ENCODE peak calls at places on chromosomes 1 and 21, in five cellular contexts. E, L, S, H and U are unnamed samples.

GRCh38 chr1:221725683-221726330 is 16.1 kb downstream of the DUSP10 start:
- DNase-seq in E (no peak), L (no peak), S (no peak), H (no peak), U (no peak)

GRCh38 chr1:168627370-168627769 is 51.0 kb downstream of the XCL1 start:
- DNase-seq in E (no peak), L (no peak), S (no peak), H (no peak), U (no peak)

GRCh38 chr1:178300350-178300699 is 196.4 kb downstream of the CLEC20A start:
- DNase-seq in E (no peak), L (no peak), S (no peak), H (no peak), U (no peak)

GRCh38 chr1:43267818-43268425 is 1.9 kb upstream of the TMEM125 start:
- DNase-seq in E (peak), L (no peak), S (no peak), H (no peak), U (no peak)

GRCh38 chr1:175978476-175978875 is 228.6 kb downstream of the COP1 start:
- DNase-seq in E (no peak), L (no peak), S (no peak), H (no peak), U (no peak)

GRCh38 chr1:79448426-79448825 is 441.9 kb upstream of the ADGRL4 start:
- DNase-seq in E (no peak), L (no peak), S (no peak), H (no peak), U (no peak)

GRCh38 chr1:18146886-18147285 is 39.3 kb downstream of the IGSF21 start:
- DNase-seq in E (no peak), L (no peak), S (no peak), H (no peak), U (no peak)

GRCh38 chr1:229694053-229694693 is 68.1 kb downstream of the URB2 start:
- DNase-seq in E (no peak), L (peak), S (peak), H (peak), U (no peak)

GRCh38 chr1:113166473-113166872 is 93.5 kb downstream of the LRIG2 start:
- DNase-seq in E (no peak), L (no peak), S (no peak), H (no peak), U (no peak)

GRCh38 chr1:201405484-201405831 is 6.3 kb upstream of the LAD1 start:
- DNase-seq in E (no peak), L (no peak), S (no peak), H (no peak), U (no peak)

GRCh38 chr1:154423303-154423987 is 18.3 kb downstream of the IL6R start:
- DNase-seq in E (no peak), L (no peak), S (no peak), H (no peak), U (no peak)

GRCh38 chr1:147225193-147225730 is at the start of gene FMO5:
- DNase-seq in E (peak), L (peak), S (peak), H (peak), U (no peak)

GRCh38 chr1:119047040-119047438 is 58.9 kb upstream of the TBX15 start:
- DNase-seq in E (no peak), L (no peak), S (no peak), H (no peak), U (no peak)

GRCh38 chr1:69982992-69983391 is 222.4 kb downstream of the LRRC40 start:
- DNase-seq in E (no peak), L (no peak), S (no peak), H (no peak), U (no peak)

GRCh38 chr1:201614262-201615015 is 75.5 kb downstream of the NAV1 start:
- DNase-seq in E (no peak), L (peak), S (no peak), H (peak), U (peak)

GRCh38 chr21:16218682-16219343 is 489.0 kb downstream of the USP25 start:
- DNase-seq in E (no peak), L (no peak), S (no peak), H (no peak), U (no peak)

GRCh38 chr1:153728305-153729066 is 636 bp downstream of the INTS3 start:
- DNase-seq in E (peak), L (peak), S (peak), H (peak), U (no peak)

GRCh38 chr1:169078163-169078883 is 28.2 kb upstream of the ATP1B1 start:
- DNase-seq in E (no peak), L (no peak), S (no peak), H (no peak), U (no peak)

GRCh38 chr21:36183144-36183795 is 26.6 kb downstream of the DOP1B start:
- DNase-seq in E (no peak), L (no peak), S (no peak), H (no peak), U (no peak)

GRCh38 chr1:7026188-7026587 is 240.9 kb downstream of the CAMTA1 start:
- DNase-seq in E (no peak), L (no peak), S (no peak), H (no peak), U (no peak)

GRCh38 chr1:101200513-101200912 is 36.3 kb upstream of the S1PR1 start:
- DNase-seq in E (no peak), L (no peak), S (no peak), H (no peak), U (no peak)

GRCh38 chr1:4668738-4669700 is 14.6 kb downstream of the AJAP1 start:
- DNase-seq in E (no peak), L (no peak), S (no peak), H (no peak), U (no peak)

GRCh38 chr21:28538987-28539622 is 453.6 kb downstream of the LTN1 start:
- DNase-seq in E (no peak), L (no peak), S (no peak), H (no peak), U (no peak)

GRCh38 chr1:229981736-229982135 is 85.3 kb upstream of the GALNT2 start:
- DNase-seq in E (no peak), L (no peak), S (no peak), H (no peak), U (no peak)

GRCh38 chr21:36113647-36114428 is 21.0 kb upstream of the CBR3 start:
- DNase-seq in E (no peak), L (no peak), S (no peak), H (no peak), U (no peak)

GRCh38 chr1:206074839-206075238 is 21.9 kb downstream of the RHEX start:
- DNase-seq in E (no peak), L (no peak), S (no peak), H (no peak), U (no peak)
- TF ChIP-seq CTCF in E (no peak), L (no peak), S (peak), H (no peak), U (peak)

DNA sequence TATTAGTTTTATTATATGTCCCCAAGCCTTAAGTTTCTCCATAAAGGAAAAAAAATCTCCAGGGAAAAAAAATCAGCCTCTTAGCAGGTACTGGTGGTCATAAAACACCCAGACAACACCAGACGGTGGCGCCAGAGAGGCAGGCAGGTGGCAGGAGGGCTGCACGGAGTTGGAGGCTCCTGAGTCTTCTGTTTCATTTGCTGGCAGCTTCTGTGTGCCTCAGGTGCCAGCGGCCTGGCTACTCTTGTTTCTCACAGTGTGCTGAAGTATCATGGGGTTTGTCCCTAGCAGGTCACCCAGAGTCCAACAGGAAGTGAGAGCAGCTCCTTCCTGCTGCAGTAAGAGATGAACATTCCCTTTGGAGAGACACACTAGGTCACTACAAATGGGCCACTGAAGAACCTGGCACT is 123.3 kb upstream of the GADD45A start:
- DNase-seq in E (peak), L (peak), S (peak), H (peak), U (peak)
- TF ChIP-seq CTCF in E (no peak), L (peak), S (peak), H (peak), U (peak)

GRCh38 chr1:234692961-234693360 is 83.0 kb upstream of the IRF2BP2 start:
- DNase-seq in E (no peak), L (no peak), S (no peak), H (no peak), U (no peak)

GRCh38 chr1:234687011-234687410 is 77.0 kb upstream of the IRF2BP2 start:
- DNase-seq in E (no peak), L (no peak), S (no peak), H (no peak), U (no peak)

GRCh38 chr1:234689236-234689635 is 79.3 kb upstream of the IRF2BP2 start:
- DNase-seq in E (no peak), L (no peak), S (no peak), H (no peak), U (no peak)

GRCh38 chr1:234694661-234695060 is 84.7 kb upstream of the IRF2BP2 start:
- DNase-seq in E (no peak), L (no peak), S (no peak), H (no peak), U (no peak)

DNA sequence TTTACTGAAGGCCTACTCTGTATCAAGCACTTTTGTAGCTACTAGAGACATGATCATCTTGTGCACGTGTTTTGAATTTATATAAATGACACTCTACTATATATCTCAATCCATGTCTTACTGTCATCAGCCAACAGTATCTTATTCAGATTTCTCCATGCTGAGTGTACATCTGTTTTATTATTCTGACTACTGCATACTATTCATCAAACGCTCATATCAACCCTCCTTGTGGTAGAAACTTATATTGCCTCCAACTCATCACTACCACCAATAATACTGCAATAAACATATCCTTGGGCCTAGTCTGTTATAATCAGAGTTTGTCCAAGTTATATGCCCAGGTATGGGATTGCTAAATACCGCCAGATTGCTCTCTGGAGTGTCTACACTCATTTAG is 81.6 kb upstream of the IRF2BP2 start:
- DNase-seq in E (no peak), L (no peak), S (peak), H (no peak), U (no peak)
- TF ChIP-seq CTCF in E (no peak), L (peak), S (peak), H (no peak), U (peak)

DNA sequence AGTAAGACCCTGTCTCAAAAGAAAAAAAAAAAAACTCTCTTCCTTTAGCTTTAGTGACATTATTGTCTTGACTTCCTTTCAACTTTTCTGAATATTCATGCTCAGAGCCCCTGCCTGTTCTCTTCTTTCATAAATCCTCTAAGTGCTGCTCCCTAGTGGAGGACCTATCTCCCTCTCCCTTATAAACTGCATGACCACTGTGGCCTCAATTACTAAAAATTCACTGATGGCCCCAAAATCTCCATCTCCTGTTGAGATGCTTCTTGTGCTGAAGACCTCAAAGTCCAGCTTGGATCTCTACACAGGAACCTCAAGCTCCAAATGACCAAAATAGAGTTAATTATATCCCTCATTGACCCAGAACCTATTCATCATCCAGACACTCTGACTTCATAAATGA is 7.8 kb downstream of the ITLN1 start:
- DNase-seq in E (no peak), L (no peak), S (peak), H (no peak), U (no peak)
- TF ChIP-seq CTCF in E (no peak), L (peak), S (peak), H (no peak), U (peak)

GRCh38 chr1:156026588-156026987 is 5.8 kb upstream of the SSR2 start:
- DNase-seq in E (no peak), L (no peak), S (no peak), H (no peak), U (no peak)

GRCh38 chr1:156020293-156021086 is at the start of gene SSR2:
- DNase-seq in E (peak), L (peak), S (peak), H (peak), U (peak)

GRCh38 chr1:156021954-156022353 is 1.2 kb upstream of the SSR2 start:
- DNase-seq in E (no peak), L (no peak), S (no peak), H (no peak), U (no peak)

GRCh38 chr1:156021087-156021416 is 301 bp upstream of the SSR2 start:
- DNase-seq in E (no peak), L (no peak), S (no peak), H (no peak), U (no peak)

DNA sequence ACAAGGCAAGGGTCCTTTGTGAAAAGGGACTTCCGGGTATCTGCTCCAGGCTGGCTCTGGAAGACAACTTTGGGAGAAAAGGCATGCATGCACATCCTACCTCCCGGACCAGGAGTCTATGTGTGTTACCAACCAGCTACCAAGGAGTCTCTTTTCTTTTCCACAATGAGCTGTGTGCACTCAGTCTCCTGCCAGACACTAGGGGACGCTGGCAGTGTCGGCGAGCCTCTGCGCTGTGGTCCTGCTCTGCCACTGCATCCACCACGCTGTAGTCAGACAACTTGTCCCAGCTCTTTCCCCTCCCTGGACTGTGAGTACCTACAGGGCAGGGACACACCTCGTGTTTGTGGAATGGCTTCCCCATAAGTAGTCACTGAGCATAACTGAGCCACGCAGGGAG is 5.1 kb upstream of the SSR2 start:
- DNase-seq in E (no peak), L (no peak), S (peak), H (peak), U (no peak)
- TF ChIP-seq CTCF in E (no peak), L (peak), S (peak), H (peak), U (peak)

DNA sequence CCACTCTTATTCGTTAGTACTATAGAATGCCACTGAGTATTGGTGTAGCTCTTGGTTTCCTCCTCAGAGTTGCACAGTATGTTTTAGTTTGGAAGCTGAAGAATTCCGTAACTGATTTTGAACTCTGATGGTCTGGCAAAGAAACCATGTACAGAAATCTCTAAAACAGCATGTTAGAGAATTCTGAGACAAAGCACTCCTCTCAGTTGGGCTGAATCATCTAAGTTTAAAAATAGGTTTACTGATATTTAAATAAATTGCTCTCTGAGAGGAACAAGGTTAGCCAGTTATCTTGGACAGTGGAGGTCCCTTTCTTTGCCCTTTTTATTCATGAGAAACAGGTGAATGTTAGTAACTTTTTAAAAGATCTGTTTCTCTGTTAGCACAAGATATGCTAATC is 43.8 kb downstream of the NCF2 start:
- DNase-seq in E (no peak), L (no peak), S (no peak), H (no peak), U (no peak)
- TF ChIP-seq CTCF in E (no peak), L (no peak), S (no peak), H (no peak), U (no peak)

DNA sequence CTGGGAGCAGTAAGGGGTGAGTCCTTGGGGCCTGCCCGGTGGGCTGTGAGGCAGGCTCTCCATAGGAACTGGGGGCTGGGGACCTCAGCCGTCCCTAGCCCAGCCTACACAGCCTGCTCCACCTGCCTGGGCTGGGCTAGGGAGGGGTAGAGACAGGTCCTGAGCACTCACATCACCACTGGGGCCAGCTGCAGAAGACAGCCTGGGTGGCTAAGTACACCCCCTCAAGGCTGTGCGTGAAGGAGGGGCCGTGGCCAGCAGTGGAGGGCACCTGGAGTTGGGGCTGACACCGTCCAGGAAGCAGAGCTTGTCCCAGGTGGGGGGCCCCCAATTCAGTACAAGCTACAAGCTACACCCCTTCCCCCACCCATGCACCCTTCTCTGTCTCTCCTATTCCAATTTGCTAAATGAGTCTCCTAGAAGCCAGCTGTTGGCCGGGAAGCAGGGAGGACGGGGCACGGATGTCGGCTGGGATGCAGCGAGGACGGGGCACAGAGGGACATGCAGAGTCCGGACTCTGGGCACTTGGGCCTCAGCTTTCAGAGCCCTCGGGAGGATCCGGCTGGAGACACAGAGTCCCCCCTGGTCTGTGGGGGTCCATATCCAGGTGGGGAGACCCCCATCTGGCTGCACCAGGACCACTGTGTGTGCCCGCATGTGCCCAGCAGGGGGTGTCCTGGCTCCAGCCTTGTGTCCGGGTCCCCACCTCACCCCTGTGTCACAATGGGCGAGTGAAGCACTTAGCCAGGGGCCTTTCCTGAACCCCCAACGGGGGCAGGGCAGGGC is 1.8 kb downstream of the ISG15 start:
- DNase-seq in E (no peak), L (no peak), S (peak), H (no peak), U (no peak)
- TF ChIP-seq CTCF in E (no peak), L (peak), S (peak), H (peak), U (peak)

DNA sequence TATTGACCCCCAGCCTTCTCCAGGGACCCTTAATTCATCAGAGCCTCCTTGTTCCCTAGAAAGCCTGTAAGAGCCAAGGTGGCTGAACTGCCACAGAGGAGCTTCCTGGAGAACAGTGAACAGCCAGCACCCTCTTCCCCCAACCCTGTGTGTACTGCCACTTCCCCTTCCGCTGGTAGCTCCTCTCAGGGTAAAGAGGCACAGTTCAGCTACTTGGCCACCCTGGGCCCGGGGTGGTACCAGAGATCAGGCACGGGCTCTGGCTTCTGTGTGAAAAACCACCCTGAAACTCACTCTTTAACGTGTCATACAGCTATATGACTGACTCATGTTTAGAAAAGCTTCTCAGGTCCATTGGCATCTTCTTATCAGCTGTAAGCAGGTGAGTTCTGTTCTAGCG is 22.3 kb downstream of the ARMH1 start:
- DNase-seq in E (peak), L (peak), S (peak), H (no peak), U (no peak)
- TF ChIP-seq CTCF in E (no peak), L (no peak), S (no peak), H (no peak), U (no peak)